ENCODE peak calls at places on chromosomes 1 and 21, in five cellular contexts. X, F, H, N and S are unnamed samples.

GRCh38 chr1:52141513-52142219 is at the start of gene ZFYVE9:
- DNase-seq in X (no peak), F (peak; percentile 63), H (peak; percentile 52), N (peak; percentile 85), S (peak; percentile 91)

GRCh38 chr1:5682626-5683235 is 309.5 kb downstream of the NPHP4 start:
- DNase-seq in F (no peak), N (no peak), H (no peak), X (no peak), S (no peak)

GRCh38 chr1:94061513-94062443 is 59.2 kb downstream of the ABCA4 start:
- DNase-seq in H (peak; percentile 76), X (peak; percentile 72), F (no peak), N (peak; percentile 52), S (peak; percentile 82)

GRCh38 chr1:43303477-43304286 is 2.9 kb downstream of the TIE1 start:
- DNase-seq in N (no peak), X (no peak), F (no peak), H (no peak), S (no peak)

GRCh38 chr1:219339466-219339865 is 165.8 kb downstream of the LYPLAL1 start:
- DNase-seq in X (no peak), F (no peak), H (no peak), N (no peak), S (no peak)

GRCh38 chr21:41823906-41824305 is 55.2 kb downstream of the PRDM15 start:
- DNase-seq in N (no peak), X (no peak), H (no peak), F (no peak), S (no peak)

GRCh38 chr1:1942753-1943656 is 23.9 kb upstream of the TMEM52 start:
- DNase-seq in F (no peak), N (no peak), X (no peak), H (no peak), S (no peak)

GRCh38 chr1:244862699-244863490 is 1.4 kb downstream of the HNRNPU start:
- DNase-seq in F (peak; percentile 89), X (peak; percentile 46), N (peak; percentile 98), H (peak; percentile 93), S (peak; percentile 96)

GRCh38 chr21:44677881-44678280 is 4.1 kb downstream of the KRTAP12-1 start:
- DNase-seq in H (no peak), N (no peak), X (no peak), F (no peak), S (no peak)

GRCh38 chr1:212283741-212284140 is 1.5 kb upstream of the PPP2R5A start:
- DNase-seq in H (no peak), X (no peak), F (no peak), N (no peak), S (no peak)

GRCh38 chr1:91611498-91611917 is 110.9 kb downstream of the CDC7 start:
- DNase-seq in F (no peak), X (peak; percentile 47), N (no peak), H (no peak), S (no peak)

GRCh38 chr1:7290971-7291970 is 479.8 kb upstream of the VAMP3 start:
- DNase-seq in F (no peak), N (no peak), X (no peak), H (peak; percentile 44), S (peak; percentile 47)

GRCh38 chr21:45370575-45370974 is 34.4 kb upstream of the COL18A1 start:
- DNase-seq in H (no peak), X (no peak), F (no peak), N (no peak), S (no peak)

GRCh38 chr21:36684957-36685714 is 13.8 kb upstream of the SIM2 start:
- DNase-seq in F (peak; percentile 66), H (no peak), X (no peak), N (no peak), S (no peak)

GRCh38 chr1:64471724-64472276 is 1.9 kb downstream of the CACHD1 start:
- DNase-seq in X (no peak), F (no peak), H (no peak), N (no peak), S (peak; percentile 54)

GRCh38 chr1:116147972-116148371 is 36.8 kb downstream of the MAB21L3 start:
- DNase-seq in N (no peak), F (no peak), H (no peak), X (no peak), S (no peak)

GRCh38 chr1:156499703-156500577 is 635 bp downstream of the MEF2D start:
- DNase-seq in N (no peak), F (no peak), X (no peak), H (peak; percentile 57), S (no peak)

GRCh38 chr21:37763298-37763697 is 153.0 kb downstream of the KCNJ6 start:
- DNase-seq in F (no peak), N (no peak), X (no peak), H (no peak), S (no peak)

GRCh38 chr1:59716551-59717231 is 98.1 kb upstream of the HOOK1 start:
- DNase-seq in H (no peak), X (no peak), N (no peak), F (no peak), S (no peak)

GRCh38 chr1:37636435-37636834 is 1.7 kb upstream of the RSPO1 start:
- DNase-seq in X (no peak), F (no peak), N (no peak), H (no peak), S (no peak)

GRCh38 chr1:59029366-59029765 is 245.5 kb upstream of the JUN start:
- DNase-seq in H (no peak), N (no peak), X (no peak), F (no peak), S (no peak)

GRCh38 chr21:36210779-36211659 is 54.4 kb downstream of the DOP1B start:
- DNase-seq in F (no peak), N (no peak), H (no peak), X (no peak), S (no peak)

GRCh38 chr1:41447995-41448770 is 36.3 kb downstream of the EDN2 start:
- DNase-seq in X (no peak), F (no peak), N (no peak), H (no peak), S (no peak)

GRCh38 chr1:210775289-210775688 is 358.7 kb downstream of the KCNH1 start:
- DNase-seq in F (no peak), N (no peak), X (no peak), H (no peak), S (no peak)

GRCh38 chr1:31617917-31618746 is 643 bp downstream of the HCRTR1 start:
- DNase-seq in F (no peak), H (no peak), X (no peak), N (peak; percentile 38), S (peak; percentile 80)

GRCh38 chr1:20485527-20486456 is at the start of gene CAMK2N1:
- DNase-seq in F (no peak), X (no peak), N (peak; percentile 42), H (peak; percentile 91), S (peak; percentile 93)

GRCh38 chr1:198605426-198605825 is 33.4 kb upstream of the PTPRC start:
- DNase-seq in H (no peak), N (no peak), X (no peak), F (no peak), S (no peak)